ENCODE peak calls at places on chromosomes 16 and 17, in six cellular contexts. G is PC-3; N is DND-41; D is cardiac muscle cell; M is OCI-LY7; V is CD8-positive, alpha-beta T cell. I is an unnamed sample. For H3K4me1, the result is how much of the 10 kb centered on the place peaks cover.

GRCh38 chr17:46727572-46728348 is 90.7 kb downstream of the WNT3 start:
- DNase-seq in D (no peak), G (peak), V (no peak), M (no peak), N (no peak), I (no peak)

GRCh38 chr16:17413508-17413907 is 57.3 kb downstream of the XYLT1 start:
- DNase-seq in D (no peak), M (no peak), N (no peak), V (no peak), G (no peak), I (no peak)

GRCh38 chr17:66438101-66438500 is 135.7 kb downstream of the PRKCA start:
- DNase-seq in D (no peak), V (no peak), N (no peak), M (peak), G (no peak), I (no peak)

GRCh38 chr17:58313815-58314705 is 14.5 kb downstream of the TSPOAP1 start:
- DNase-seq in D (no peak), G (no peak), N (peak), V (no peak), M (no peak), I (no peak)

GRCh38 chr17:72212041-72212440 is 91.2 kb downstream of the SOX9 start:
- DNase-seq in G (no peak), V (no peak), D (no peak), M (no peak), N (no peak), I (no peak)

GRCh38 chr17:49523706-49524472 is 28.8 kb downstream of the NGFR start:
- DNase-seq in G (peak), N (peak), V (no peak), D (no peak), M (no peak), I (peak)

GRCh38 chr16:12628526-12628925 is 175.2 kb downstream of the CPPED1 start:
- DNase-seq in M (no peak), V (no peak), D (no peak), G (no peak), N (no peak), I (no peak)

GRCh38 chr17:602436-602835 is 112.2 kb downstream of the VPS53 start:
- DNase-seq in N (no peak), D (no peak), V (no peak), M (no peak), G (no peak), I (no peak)

GRCh38 chr17:520447-521167 is 168.0 kb upstream of the RPH3AL start:
- DNase-seq in M (no peak), G (no peak), D (no peak), V (no peak), N (no peak), I (no peak)

GRCh38 chr17:46911311-46911710 is 11.6 kb upstream of the GOSR2 start:
- DNase-seq in G (no peak), N (no peak), D (no peak), M (no peak), V (no peak), I (no peak)

GRCh38 chr17:62887437-62887836 is 78.6 kb upstream of the TANC2 start:
- DNase-seq in G (no peak), M (no peak), D (no peak), V (no peak), N (no peak), I (no peak)

GRCh38 chr16:72939247-72939646 is 108.7 kb downstream of the ZFHX3 start:
- DNase-seq in N (no peak), V (no peak), M (no peak), D (no peak), G (peak), I (no peak)

GRCh38 chr17:27354051-27354490 is 60.2 kb downstream of the WSB1 start:
- DNase-seq in M (no peak), N (no peak), D (no peak), G (no peak), V (no peak), I (no peak)

GRCh38 chr17:78378225-78379133 is at the start of gene PGS1:
- DNase-seq in V (peak), G (peak), D (peak), M (peak), N (peak), I (no peak)

GRCh38 chr17:64984776-64985521 is 65.7 kb upstream of the LRRC37A3 start:
- DNase-seq in D (no peak), G (peak), V (peak), M (peak), N (peak), I (no peak)

GRCh38 chr16:68450741-68451140 is 2.4 kb upstream of the SMPD3 start:
- DNase-seq in D (no peak), V (no peak), G (peak), N (no peak), M (no peak), I (no peak)

GRCh38 chr16:23432176-23433128 is 20.5 kb downstream of the COG7 start:
- DNase-seq in N (no peak), M (peak), V (no peak), G (no peak), D (no peak), I (no peak)

GRCh38 chr16:81707411-81708321 is 71.4 kb upstream of the PLCG2 start:
- DNase-seq in M (no peak), G (peak), N (no peak), D (no peak), V (no peak), I (no peak)

GRCh38 chr17:68777243-68777855 is 176.2 kb upstream of the FAM20A start:
- DNase-seq in V (peak), N (peak), M (peak), D (peak), G (peak), I (no peak)

GRCh38 chr16:31916056-31916488 is 42.5 kb downstream of the ZNF267 start:
- DNase-seq in G (no peak), N (no peak), M (peak), V (no peak), D (no peak), I (no peak)

GRCh38 chr16:57186630-57187507 is 740 bp downstream of the RSPRY1 start:
- DNase-seq in N (peak), V (peak), G (peak), M (peak), D (peak), I (no peak)

GRCh38 chr17:78252111-78252634 is 20.7 kb downstream of the TMEM235 start:
- DNase-seq in V (peak), N (peak), G (no peak), D (no peak), M (peak), I (peak)

GRCh38 chr17:61362396-61362795 is 37.2 kb upstream of the TBX2 start:
- DNase-seq in D (no peak), M (no peak), G (no peak), V (no peak), N (no peak), I (no peak)

DNA sequence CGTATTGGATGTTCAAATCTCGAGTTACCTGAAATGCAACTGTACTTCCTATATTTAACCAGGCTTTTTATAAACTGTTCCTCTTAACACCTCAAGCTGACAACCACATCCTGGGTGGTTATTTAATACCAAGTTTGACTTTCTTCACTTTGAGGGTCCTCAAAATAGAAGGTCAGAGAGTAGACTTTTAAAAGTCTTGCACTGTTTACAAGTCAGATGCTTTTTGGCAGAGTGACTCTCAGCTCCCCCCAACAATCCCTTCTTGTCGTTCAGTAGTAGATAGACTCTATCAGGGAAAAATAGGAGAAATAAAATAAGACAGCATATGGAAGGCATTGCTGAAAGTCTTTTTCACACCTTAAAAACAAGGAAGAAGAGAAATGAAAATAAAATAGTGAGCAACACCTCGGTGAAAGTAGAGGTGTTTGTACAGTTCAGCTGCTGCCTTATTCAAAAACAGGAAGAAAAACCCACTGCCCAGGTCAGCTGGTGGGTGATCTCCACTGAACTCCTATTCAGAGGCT is 650.4 kb downstream of the WWOX start:
- DNase-seq in D (no peak), N (no peak), V (no peak), G (no peak), M (peak), I (no peak)
- H3K27ac ChIP-seq in D (no peak), N (peak), V (no peak), G (no peak), M (peak), I (no peak)

GRCh38 chr16:8952281-8952751 is 11.4 kb downstream of the USP7 start:
- DNase-seq in M (no peak), N (no peak), D (no peak), V (no peak), G (no peak), I (no peak)
- H3K4me1 ChIP-seq in M (half or more), N (half or more), D (under half), V (half or more), G (under half), I (under half)

DNA sequence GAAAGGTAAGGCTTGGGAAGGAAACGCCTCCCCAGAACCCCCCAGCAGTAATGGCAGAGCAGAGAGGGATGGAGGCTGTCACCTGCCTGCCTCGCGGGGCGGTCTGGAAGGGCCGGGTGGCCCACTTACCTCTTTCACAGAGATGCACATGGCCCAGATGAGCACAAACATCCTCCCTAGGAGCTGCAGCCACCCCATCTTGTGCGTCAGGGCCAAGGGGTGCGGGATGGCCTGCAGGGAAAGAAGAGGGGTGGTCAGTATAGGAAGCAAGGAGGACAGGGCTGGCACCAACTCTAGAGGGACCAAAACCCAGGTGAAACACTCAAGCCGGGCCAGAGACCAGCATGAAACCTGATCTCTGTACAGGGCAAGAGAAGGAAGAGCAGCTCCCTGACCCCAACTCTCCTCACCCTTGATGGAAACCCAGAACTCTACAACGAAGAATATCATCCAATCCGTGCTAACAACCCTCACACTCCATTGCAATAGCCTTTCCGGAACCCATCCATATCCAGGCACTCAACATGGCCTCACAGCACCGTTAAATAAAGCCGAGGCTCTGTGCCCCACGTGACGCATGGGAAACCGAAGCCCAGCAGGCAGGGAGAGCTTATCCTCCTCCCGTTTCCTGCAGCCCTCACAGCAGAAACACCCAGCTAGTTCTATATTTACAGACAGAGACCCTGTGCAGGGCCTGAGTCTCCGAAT is 29.6 kb downstream of the TRPV3 start:
- DNase-seq in N (no peak), V (no peak), M (no peak), G (no peak), D (no peak), I (no peak)
- TF ChIP-seq CTCF in N (no peak), V (no peak), M (no peak), G (no peak), D (no peak), I (no peak)

GRCh38 chr17:31319253-31319661 is 2.2 kb downstream of the EVI2A start:
- DNase-seq in N (no peak), M (peak), D (no peak), G (no peak), V (no peak), I (no peak)
- H3K27ac ChIP-seq in N (peak), M (peak), D (no peak), G (no peak), V (peak), I (no peak)

DNA sequence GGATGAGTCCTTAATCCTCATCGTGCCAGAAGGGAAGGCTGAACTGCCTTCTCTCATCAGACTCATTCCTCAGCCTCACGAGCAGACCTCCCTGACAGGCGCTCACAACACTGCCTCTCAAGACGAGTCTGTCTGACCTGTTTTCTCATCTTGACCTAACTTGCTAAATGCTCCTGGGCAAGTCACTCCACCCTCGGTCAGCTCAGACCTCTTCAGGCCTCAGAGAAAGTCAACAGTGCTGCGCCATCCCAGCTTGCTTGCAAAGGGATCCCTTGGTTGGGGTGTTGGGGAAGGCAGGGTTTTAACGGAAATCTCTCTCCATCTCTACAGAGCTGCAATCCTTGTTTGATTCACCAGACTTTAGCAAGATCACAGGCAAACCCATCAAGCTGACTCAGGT is 15.0 kb downstream of the SERPINF1 start:
- DNase-seq in G (no peak), M (no peak), V (no peak), N (no peak), D (no peak), I (no peak)
- H3K4me1 ChIP-seq in G (under half), M (under half), V (under half), N (under half), D (under half), I (under half)

GRCh38 chr17:42163113-42163512 is 8.3 kb upstream of the RAB5C start:
- DNase-seq in N (peak), M (peak), D (no peak), G (no peak), V (peak), I (no peak)
- TF ChIP-seq CTCF in N (peak), M (peak), D (peak), G (no peak), V (no peak), I (peak)

GRCh38 chr16:29154100-29154499 is 169.2 kb downstream of the LAT start:
- DNase-seq in N (no peak), M (no peak), V (no peak), G (no peak), D (no peak), I (no peak)

GRCh38 chr16:29151317-29151716 is 166.5 kb downstream of the LAT start:
- DNase-seq in M (no peak), G (no peak), V (no peak), D (no peak), N (no peak), I (no peak)

GRCh38 chr16:29154676-29155121 is 169.8 kb downstream of the LAT start:
- DNase-seq in M (no peak), G (no peak), D (no peak), V (no peak), N (no peak), I (no peak)

GRCh38 chr16:29158031-29158430 is 173.2 kb downstream of the LAT start:
- DNase-seq in M (no peak), N (no peak), G (no peak), D (no peak), V (no peak), I (no peak)

GRCh38 chr16:29156511-29156910 is 171.7 kb downstream of the LAT start:
- DNase-seq in M (no peak), D (no peak), G (no peak), N (no peak), V (no peak), I (no peak)
- H3K27ac ChIP-seq in M (no peak), D (no peak), G (peak), N (no peak), V (peak), I (peak)

GRCh38 chr16:1690810-1691209 is 12.7 kb downstream of the JPT2 start:
- DNase-seq in V (no peak), M (no peak), N (no peak), D (no peak), G (no peak), I (no peak)

GRCh38 chr16:1689853-1690252 is 11.8 kb downstream of the JPT2 start:
- DNase-seq in V (no peak), G (peak), N (no peak), M (no peak), D (no peak), I (no peak)

GRCh38 chr16:1688807-1689560 is 10.9 kb downstream of the JPT2 start:
- DNase-seq in G (peak), M (no peak), N (no peak), V (no peak), D (no peak), I (peak)

GRCh38 chr16:1691956-1692355 is 13.9 kb downstream of the JPT2 start:
- DNase-seq in M (no peak), D (no peak), N (no peak), V (no peak), G (peak), I (peak)

DNA sequence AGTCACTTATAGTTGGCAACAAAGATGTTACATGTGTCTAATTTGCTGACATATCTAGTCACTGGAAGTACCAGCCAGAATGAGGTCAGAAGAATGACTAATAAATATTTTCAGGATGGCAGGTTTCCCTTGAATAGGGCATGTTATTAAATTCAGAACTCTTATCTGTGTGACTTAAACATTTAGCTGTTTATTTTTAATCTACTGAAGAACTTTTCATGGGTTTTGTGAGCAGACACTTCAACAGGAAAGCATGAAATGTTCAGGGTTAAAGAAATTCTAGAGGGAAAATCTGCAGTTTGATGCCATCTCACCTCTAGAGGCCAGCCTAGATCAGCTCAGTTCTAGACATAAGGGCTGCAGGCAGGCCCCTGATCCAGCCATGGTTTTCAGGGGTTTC is 13.2 kb downstream of the JPT2 start:
- DNase-seq in M (no peak), G (peak), V (no peak), D (no peak), N (no peak), I (no peak)
- H3K4me1 ChIP-seq in M (under half), G (half or more), V (under half), D (under half), N (under half), I (half or more)

DNA sequence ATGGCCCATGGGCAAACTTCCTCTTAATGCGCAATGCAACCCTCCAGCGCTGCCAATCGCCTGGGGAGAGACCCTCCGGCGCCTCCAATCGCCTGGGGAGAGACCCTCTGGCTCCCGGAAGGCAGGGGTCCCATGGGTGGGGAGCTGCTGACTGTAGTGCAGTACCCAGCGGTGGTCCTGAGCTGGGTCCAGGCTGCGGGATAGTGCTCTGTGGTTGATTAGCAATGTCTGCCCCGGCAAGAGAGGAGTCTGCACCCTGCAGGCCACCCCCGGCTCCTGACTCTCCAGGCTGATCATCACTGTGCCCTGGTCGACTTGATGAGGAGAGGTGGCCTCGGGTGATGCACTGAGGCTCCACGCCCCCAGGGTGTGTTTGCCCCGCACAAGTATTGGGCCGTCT is 44.6 kb upstream of the ZNF469 start:
- DNase-seq in V (no peak), M (no peak), N (no peak), D (peak), G (no peak), I (no peak)
- TF ChIP-seq CTCF in V (no peak), M (peak), N (no peak), D (no peak), G (no peak), I (no peak)

DNA sequence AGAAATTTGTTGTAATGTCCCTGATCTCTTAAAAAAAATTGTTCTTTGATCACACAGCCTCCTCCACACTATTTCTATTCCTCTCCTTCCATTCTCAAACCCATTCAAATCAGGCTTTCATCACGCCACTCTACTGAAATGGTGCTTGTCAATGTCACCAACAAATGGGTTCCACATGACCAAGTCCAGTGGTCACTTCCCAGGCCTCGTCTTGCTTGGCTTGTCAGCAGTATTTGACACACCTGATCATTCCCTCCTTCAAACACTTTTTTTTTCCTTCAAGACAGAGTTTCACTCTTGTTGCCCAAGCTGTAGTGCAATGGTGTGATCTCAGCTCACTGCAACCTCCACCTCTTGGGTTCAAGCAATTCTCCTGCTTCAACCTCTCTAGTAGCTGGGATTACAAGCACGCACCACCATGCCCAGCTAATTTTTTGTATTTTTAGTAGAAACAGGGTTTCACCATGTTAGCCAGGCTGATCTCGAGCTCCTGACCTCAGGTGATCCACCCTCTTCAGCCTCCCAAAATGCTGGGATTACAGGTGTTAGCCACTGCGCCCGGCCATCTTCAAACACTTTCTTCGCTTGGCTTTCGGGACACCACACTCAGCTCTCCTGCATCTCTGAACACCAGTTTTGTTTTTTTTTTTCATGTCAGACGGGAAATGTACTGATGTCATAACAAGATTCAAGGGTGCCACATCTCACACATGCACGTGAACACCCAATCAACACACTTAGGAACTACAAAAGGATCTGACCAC is 18.3 kb downstream of the NQO1 start:
- DNase-seq in M (no peak), D (no peak), V (no peak), G (no peak), N (no peak), I (no peak)
- H3K27ac ChIP-seq in M (no peak), D (peak), V (no peak), G (no peak), N (no peak), I (no peak)